ENCODE peak calls at places on chromosome 20, in seven cellular contexts. E is IMR-90; I is effector memory CD4-positive, alpha-beta T cell; Y is CD8-positive, alpha-beta memory T cell; J is GM23248; N is HepG2; B is HCT116. K is an unnamed sample.

GRCh38 chr20:38260025-38260377 is 534 bp downstream of the KIAA1755 start:
- DNase-seq in E (no peak), I (no peak), B (no peak), Y (no peak), J (peak), N (peak), K (peak)

GRCh38 chr20:44701116-44701865 is 13.9 kb upstream of the CCN5 start:
- DNase-seq in E (peak), Y (no peak), B (no peak), N (peak), J (no peak), I (no peak), K (no peak)

GRCh38 chr20:10863337-10864060 is 189.7 kb upstream of the JAG1 start:
- DNase-seq in I (no peak), N (no peak), B (peak), Y (no peak), E (peak), J (peak), K (peak)

GRCh38 chr20:44159125-44159524 is 27.9 kb downstream of the JPH2 start:
- DNase-seq in N (no peak), J (no peak), B (no peak), Y (no peak), E (no peak), I (no peak), K (no peak)

GRCh38 chr20:10179574-10180298 is 38.9 kb upstream of the SNAP25 start:
- DNase-seq in N (peak), E (peak), B (peak), J (peak), Y (no peak), I (no peak), K (no peak)

GRCh38 chr20:9617940-9618339 is 103.5 kb downstream of the LAMP5 start:
- DNase-seq in E (peak), N (peak), I (no peak), Y (no peak), J (peak), B (peak), K (no peak)

GRCh38 chr20:4412216-4412615 is 309.5 kb upstream of the PRND start:
- DNase-seq in E (no peak), N (no peak), B (no peak), J (no peak), Y (no peak), I (no peak), K (no peak)

GRCh38 chr20:53827996-53828672 is 234.5 kb upstream of the ZNF217 start:
- DNase-seq in Y (no peak), E (peak), I (no peak), J (peak), N (no peak), B (peak), K (no peak)

GRCh38 chr20:47317127-47317895 is 39.2 kb downstream of the ZMYND8 start:
- DNase-seq in J (peak), E (peak), I (peak), B (peak), Y (peak), N (peak), K (peak)

GRCh38 chr20:15756001-15756400 is 817.2 kb downstream of the KIF16B start:
- DNase-seq in Y (no peak), N (no peak), I (no peak), E (no peak), B (no peak), J (no peak), K (no peak)

GRCh38 chr20:9392892-9393857 is 121.2 kb upstream of the LAMP5 start:
- DNase-seq in I (no peak), N (peak), J (peak), E (peak), Y (no peak), B (peak), K (peak)

GRCh38 chr20:7094438-7094997 is 327.0 kb downstream of the BMP2 start:
- DNase-seq in I (no peak), B (peak), E (peak), Y (no peak), J (peak), N (peak), K (peak)

GRCh38 chr20:35451295-35451694 is 4.1 kb upstream of the CEP250 start:
- DNase-seq in N (no peak), E (no peak), I (no peak), J (no peak), B (no peak), Y (no peak), K (no peak)

GRCh38 chr20:33444797-33445560 is 1.4 kb upstream of the SNTA1 start:
- DNase-seq in Y (no peak), E (no peak), B (no peak), N (peak), I (peak), J (no peak), K (no peak)

GRCh38 chr20:3808141-3808479 is 12.0 kb downstream of the CDC25B start:
- DNase-seq in N (peak), E (peak), B (peak), J (peak), Y (no peak), I (no peak), K (no peak)

GRCh38 chr20:49935746-49936152 is 448 bp upstream of the RNF114 start:
- DNase-seq in Y (no peak), J (no peak), B (no peak), I (no peak), E (no peak), N (no peak), K (no peak)
- H3K4me3 ChIP-seq in Y (peak), J (peak), B (peak), I (peak), E (peak), N (peak), K (peak)

GRCh38 chr20:51695574-51696303 is 72.5 kb downstream of the ATP9A start:
- DNase-seq in Y (no peak), N (peak), I (no peak), B (no peak), E (peak), J (peak), K (peak)

GRCh38 chr20:51700809-51701285 is 67.3 kb downstream of the ATP9A start:
- DNase-seq in J (peak), I (no peak), Y (no peak), E (peak), N (peak), B (peak), K (no peak)

GRCh38 chr20:51696304-51697118 is 71.7 kb downstream of the ATP9A start:
- DNase-seq in J (peak), E (no peak), Y (no peak), B (no peak), N (no peak), I (no peak), K (no peak)

GRCh38 chr20:51698252-51698651 is 69.9 kb downstream of the ATP9A start:
- DNase-seq in N (no peak), E (no peak), J (no peak), B (no peak), Y (no peak), I (no peak), K (no peak)

DNA sequence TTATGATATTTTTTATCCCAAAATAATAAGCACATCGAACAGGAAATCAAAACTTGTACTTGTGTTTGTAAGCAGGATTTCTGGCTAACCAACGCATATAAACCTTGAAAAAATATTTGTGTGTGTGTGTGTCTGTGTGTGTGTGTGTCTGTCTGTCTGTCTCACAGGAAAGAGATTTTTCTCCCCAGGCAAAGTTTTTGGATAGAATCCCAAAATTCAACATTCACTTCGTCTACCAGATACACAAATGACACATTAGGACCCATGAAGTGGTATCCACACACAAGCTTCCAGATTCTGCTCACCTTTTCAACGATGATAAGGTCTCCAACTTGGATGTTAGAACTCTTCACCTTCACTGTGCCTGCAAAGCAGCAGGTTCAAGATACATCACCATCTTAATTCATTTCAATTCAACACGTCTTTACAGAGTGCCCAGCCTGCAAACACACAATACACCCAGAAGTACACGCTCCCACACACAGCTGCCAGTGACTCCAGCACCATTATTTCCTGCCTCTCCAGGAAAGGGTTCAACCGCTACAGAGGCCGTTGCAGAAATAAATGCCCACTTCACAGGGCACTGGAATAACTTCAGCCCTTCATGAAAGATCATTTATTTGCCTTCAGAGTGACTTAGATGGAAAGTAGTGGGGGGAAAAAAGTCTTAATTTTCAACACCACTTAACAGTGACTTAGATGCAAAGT is 70.9 kb downstream of the ATP9A start:
- DNase-seq in E (peak), Y (no peak), N (no peak), I (no peak), B (no peak), J (no peak), K (no peak)
- H3K4me3 ChIP-seq in E (no peak), Y (no peak), N (no peak), I (no peak), B (no peak), J (no peak), K (no peak)

GRCh38 chr20:5608104-5608447 is 142.1 kb upstream of the SHLD1 start:
- DNase-seq in J (no peak), B (no peak), I (no peak), E (no peak), Y (no peak), N (no peak), K (no peak)

GRCh38 chr20:5612476-5613291 is 137.5 kb upstream of the SHLD1 start:
- DNase-seq in J (peak), N (no peak), B (no peak), I (no peak), E (peak), Y (no peak), K (no peak)

GRCh38 chr20:5614506-5614905 is 135.7 kb upstream of the SHLD1 start:
- DNase-seq in E (no peak), Y (no peak), B (no peak), J (no peak), I (no peak), N (peak), K (no peak)

GRCh38 chr20:5606347-5606746 is 143.9 kb upstream of the SHLD1 start:
- DNase-seq in N (no peak), I (no peak), Y (no peak), E (no peak), B (no peak), J (no peak), K (no peak)

DNA sequence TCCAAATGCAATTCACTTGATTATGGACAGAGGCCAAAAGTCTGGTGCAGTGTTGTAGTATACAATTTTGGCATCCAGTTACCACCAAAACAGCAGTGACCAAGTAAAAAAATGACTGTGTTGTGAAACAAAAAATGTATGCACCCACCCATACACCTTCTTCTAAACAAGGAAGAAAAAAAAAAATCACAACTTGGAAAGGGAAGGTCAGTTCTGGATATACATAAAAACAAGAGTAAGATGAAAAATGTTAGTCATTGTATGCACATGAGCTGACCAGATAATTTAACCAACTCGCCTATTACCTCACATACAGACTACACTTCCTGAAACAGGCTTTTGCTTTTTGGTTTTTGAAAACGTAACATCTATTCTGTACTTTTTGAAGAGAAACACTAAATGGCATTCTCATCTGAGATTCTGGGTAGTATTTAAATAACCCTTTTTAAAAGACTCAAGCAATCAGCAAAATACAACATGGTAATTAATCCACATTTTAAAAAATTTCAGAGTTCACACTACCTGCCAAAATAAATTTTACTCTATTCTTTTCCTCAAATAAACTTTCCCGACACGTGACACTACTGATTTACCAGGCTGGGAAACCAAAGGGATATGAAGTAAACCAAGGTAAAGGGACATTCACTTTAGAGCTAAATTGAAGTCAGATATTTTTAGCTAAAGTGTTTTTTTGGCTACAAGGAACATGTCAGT is 141.6 kb upstream of the SHLD1 start:
- DNase-seq in B (no peak), N (no peak), I (no peak), J (peak), E (peak), Y (no peak), K (no peak)
- H3K4me3 ChIP-seq in B (no peak), N (no peak), I (peak), J (peak), E (peak), Y (peak), K (no peak)

DNA sequence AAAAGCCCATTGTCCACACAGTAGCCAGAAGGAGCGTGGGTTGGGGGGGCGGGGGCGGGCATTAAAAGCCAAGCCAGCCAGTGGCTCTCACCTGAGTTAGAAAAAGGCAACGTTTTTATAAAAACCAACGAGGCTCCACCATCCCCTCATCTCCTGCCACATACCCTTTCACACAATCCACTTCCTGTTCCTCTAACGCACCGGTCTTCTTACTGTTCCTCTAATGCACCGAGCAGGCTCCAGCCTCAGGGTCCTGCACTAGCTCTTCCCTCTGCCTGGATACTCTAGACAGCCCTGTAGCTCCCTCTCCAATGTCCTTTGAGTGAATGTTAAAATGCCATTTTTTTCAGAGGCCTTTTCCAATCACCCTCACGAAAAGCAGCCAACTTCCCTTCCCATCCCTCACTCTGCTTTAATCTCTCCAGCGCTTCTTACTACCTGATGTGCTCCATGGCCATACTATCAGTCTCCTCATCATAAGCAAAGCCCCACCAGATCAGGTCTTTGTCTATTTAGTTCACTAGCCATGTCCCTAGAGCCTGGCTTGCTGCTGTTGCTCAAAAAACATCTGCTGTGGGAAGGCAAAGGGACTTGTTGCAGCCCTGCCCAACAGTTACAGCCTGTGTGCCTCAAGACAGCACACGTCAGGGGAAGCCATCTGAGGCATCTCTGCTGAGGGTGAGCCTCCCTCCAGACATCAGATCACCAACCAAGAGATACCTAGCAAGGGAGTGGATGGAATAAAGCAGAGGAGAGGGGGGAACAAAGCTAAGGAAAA is 4.0 kb downstream of the FKBP1A start:
- DNase-seq in B (no peak), Y (peak), J (peak), E (no peak), N (no peak), I (no peak), K (no peak)
- H3K4me3 ChIP-seq in B (no peak), Y (peak), J (no peak), E (no peak), N (no peak), I (peak), K (no peak)

DNA sequence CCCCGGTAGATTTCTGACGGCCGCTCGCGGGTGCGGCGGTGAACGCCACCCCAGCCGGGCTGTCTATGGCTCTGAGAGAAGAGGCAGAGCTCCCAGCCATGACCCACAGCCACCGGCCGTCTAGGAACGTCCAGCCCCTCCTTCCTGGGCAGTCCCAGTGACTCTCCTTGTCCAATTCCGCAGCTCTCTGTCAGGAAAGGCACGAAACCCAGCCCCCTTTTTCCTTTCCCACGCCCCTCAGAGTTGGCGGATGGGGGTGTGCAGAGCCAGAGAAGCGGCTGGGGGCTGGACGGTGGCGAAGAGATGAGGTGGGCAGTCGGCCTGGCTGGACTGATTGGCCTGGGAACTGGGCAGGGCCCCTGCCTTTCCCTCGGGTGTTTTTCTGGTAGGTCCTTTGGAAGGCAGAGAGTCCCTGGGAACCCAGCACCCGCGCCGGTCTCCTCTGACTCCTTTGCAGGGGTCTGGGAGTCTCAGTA is 1.5 kb downstream of the EBF4 start:
- DNase-seq in I (no peak), N (no peak), J (no peak), B (no peak), Y (no peak), E (no peak), K (no peak)
- H3K4me3 ChIP-seq in I (no peak), N (peak), J (no peak), B (peak), Y (no peak), E (no peak), K (peak)

GRCh38 chr20:1430004-1430451 is 36.6 kb downstream of the NSFL1C start:
- DNase-seq in Y (no peak), I (no peak), B (no peak), E (peak), N (no peak), J (peak), K (no peak)
- H3K4me3 ChIP-seq in Y (no peak), I (no peak), B (no peak), E (no peak), N (no peak), J (no peak), K (no peak)